ENCODE peak calls at places on chromosomes 1 and 21, in six cellular contexts. A, J, P, X, Q and K are unnamed samples.

GRCh38 chr1:97123717-97124446 is 402.3 kb downstream of the PTBP2 start:
- DNase-seq in A (no peak), J (no peak), P (no peak), X (no peak), Q (no peak), K (no peak)

GRCh38 chr1:1434131-1434811 is 1.2 kb upstream of the VWA1 start:
- DNase-seq in A (peak), J (no peak), P (peak), X (no peak), Q (no peak), K (peak)

GRCh38 chr21:42942244-42942643 is 16.8 kb upstream of the ERVH48-1 start:
- DNase-seq in A (no peak), J (no peak), P (no peak), X (no peak), Q (no peak), K (peak)

GRCh38 chr1:205271277-205271676 is 43.5 kb downstream of the TMCC2 start:
- DNase-seq in A (no peak), J (no peak), P (no peak), X (no peak), Q (no peak), K (no peak)

GRCh38 chr1:17339521-17339920 is 31.5 kb downstream of the PADI4 start:
- DNase-seq in A (no peak), J (no peak), P (no peak), X (no peak), Q (no peak), K (no peak)

GRCh38 chr1:107691542-107691941 is 273.4 kb downstream of the VAV3 start:
- DNase-seq in A (no peak), J (no peak), P (no peak), X (no peak), Q (no peak), K (no peak)

GRCh38 chr1:201655910-201656669 is 117.2 kb downstream of the NAV1 start:
- DNase-seq in A (peak), J (no peak), P (no peak), X (no peak), Q (no peak), K (no peak)

GRCh38 chr1:112388436-112388835 is 7.6 kb upstream of the CTTNBP2NL start:
- DNase-seq in A (no peak), J (no peak), P (no peak), X (no peak), Q (no peak), K (no peak)

GRCh38 chr1:174976436-174977107 is 23.2 kb upstream of the CACYBP start:
- DNase-seq in A (no peak), J (peak), P (no peak), X (no peak), Q (no peak), K (no peak)

GRCh38 chr1:109877320-109877771 is 33.3 kb upstream of the CSF1 start:
- DNase-seq in A (peak), J (peak), P (peak), X (no peak), Q (peak), K (no peak)

GRCh38 chr1:34268311-34269042 is 91.8 kb downstream of the C1orf94 start:
- DNase-seq in A (no peak), J (no peak), P (no peak), X (no peak), Q (no peak), K (no peak)

GRCh38 chr1:246428542-246429308 is 78.4 kb downstream of the SMYD3 start:
- DNase-seq in A (no peak), J (peak), P (no peak), X (peak), Q (no peak), K (no peak)

DNA sequence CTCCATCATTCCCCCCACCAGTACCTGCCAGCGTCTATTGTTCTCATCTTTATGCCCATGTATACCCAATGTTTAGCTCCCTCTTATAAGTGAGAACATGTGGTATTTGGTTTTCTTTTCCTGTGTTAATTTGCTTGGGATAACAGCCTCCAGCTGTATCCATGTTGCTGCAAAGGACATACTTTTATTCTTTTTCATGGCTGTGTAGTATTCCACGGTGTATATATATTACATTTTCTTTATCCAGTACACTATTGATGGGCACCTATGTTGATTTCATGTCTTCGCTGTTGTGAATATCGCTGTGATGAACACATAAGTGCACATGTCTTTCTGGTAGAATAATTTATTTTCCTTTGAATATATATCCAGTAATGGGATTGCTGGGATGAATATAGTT is 313.3 kb upstream of the GREM2 start:
- DNase-seq in A (no peak), J (no peak), P (no peak), X (no peak), Q (no peak), K (no peak)
- TF ChIP-seq POLR2AphosphoS5 in A (no peak), J (no peak), P (no peak), X (no peak), Q (no peak), K (no peak)

GRCh38 chr1:4447778-4448360 is 206.5 kb upstream of the AJAP1 start:
- DNase-seq in A (no peak), J (no peak), P (no peak), X (no peak), Q (no peak), K (no peak)
- H3K4me3 ChIP-seq in A (no peak), J (no peak), P (no peak), X (no peak), Q (no peak), K (no peak)

GRCh38 chr1:27542463-27543273 is 52.7 kb upstream of the WASF2 start:
- DNase-seq in A (peak), J (peak), P (peak), X (peak), Q (no peak), K (no peak)
- TF ChIP-seq POLR2A in A (no peak), J (peak), P (no peak), X (no peak), Q (no peak), K (no peak)

GRCh38 chr1:62735491-62736171 is 47.4 kb upstream of the DOCK7 start:
- DNase-seq in A (no peak), J (no peak), P (no peak), X (no peak), Q (no peak), K (no peak)
- TF ChIP-seq POLR2AphosphoS5 in A (no peak), J (no peak), P (no peak), X (no peak), Q (no peak), K (no peak)

DNA sequence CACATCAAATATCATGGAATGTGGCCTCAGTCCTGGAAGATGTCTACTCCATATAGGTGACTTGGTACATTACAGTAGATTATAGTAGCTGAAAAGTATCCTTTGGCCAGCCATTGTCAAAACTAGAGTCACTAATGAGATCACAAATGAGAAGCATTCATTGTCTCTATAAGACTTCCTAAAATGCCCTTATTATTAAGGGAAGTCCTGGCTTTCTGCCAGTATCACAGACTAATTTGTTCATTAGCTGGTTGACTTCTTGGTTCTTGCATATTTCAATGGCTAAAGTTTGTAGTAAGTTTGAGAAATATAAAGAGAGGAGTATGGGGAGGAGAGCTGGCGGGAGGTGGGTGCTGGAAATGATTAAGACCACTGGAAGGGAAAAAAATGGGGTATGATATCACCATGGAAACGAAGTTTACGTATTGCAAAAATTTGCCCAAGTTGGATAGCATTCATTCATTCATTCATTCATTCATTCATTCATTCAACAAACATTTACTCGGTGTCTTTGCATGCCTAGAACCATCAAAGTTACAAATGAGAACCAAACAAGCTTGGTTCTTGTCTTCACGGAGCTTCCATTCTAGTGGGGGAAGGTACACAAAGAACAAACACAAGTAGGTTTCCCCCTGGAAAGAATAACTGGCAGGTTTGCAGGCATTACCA is 11.7 kb upstream of the B3GALNT2 start:
- DNase-seq in A (no peak), J (no peak), P (no peak), X (no peak), Q (no peak), K (no peak)
- H3K4me3 ChIP-seq in A (no peak), J (no peak), P (no peak), X (no peak), Q (no peak), K (no peak)

DNA sequence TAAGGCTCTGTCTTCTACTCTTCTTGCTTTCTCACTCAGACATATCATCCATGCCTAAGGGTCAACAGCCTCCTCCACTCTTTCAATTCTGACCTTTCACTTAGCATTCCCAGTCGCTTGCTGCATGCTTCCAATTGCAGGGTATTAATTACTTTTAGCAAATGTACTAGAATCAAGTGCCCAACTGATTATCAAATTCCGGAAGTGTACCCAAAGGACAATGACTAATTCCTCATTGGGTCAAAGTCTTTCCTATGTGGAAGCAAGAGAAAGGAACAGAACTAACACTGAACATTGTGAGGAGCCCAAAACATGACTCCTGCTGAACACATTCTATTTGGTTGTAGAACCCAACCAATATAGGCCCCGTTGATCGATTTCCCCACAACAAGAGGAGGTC is 101.8 kb downstream of the APP start:
- DNase-seq in A (no peak), J (no peak), P (no peak), X (no peak), Q (no peak), K (no peak)
- TF ChIP-seq POLR2A in A (no peak), J (no peak), P (no peak), X (no peak), Q (no peak), K (no peak)

DNA sequence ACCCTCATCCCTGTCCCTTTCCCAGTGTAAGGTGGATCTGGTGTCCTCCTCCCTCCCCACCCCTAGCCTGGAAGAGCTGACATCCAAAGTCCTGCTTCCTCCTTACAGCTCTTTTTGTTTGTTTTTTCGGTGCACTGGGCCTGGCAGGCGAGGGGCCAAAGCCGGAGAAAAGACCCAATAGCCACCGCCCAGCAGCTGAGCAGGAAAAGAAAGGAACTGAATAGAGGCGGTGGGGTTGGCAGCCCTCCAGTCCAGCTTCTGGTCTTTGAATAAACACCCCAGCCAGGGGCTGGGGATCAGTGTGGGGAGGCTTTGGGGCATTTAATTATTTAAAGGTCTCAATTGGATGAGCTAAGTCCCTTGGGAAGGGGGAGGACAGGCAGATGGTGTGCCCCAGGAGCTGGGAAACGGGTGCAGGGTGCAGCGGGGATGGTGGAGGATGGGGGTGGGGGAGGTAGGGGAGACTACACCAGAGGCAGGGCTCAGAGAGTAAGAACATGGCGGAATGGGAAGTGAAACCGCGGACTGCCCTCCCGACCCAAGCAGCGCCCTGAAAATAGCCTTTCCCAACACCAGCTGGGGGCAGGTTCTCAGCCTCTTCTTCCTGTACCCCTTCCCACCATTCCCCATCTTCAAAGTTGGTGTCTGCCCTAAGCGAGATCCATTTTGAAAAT is 20.2 kb downstream of the BTG2 start:
- DNase-seq in A (peak), J (no peak), P (peak), X (no peak), Q (no peak), K (peak)
- TF ChIP-seq POLR2AphosphoS5 in A (peak), J (no peak), P (no peak), X (no peak), Q (no peak), K (no peak)

GRCh38 chr1:115445090-115445489 is 107.0 kb upstream of the NGF start:
- DNase-seq in A (no peak), J (no peak), P (no peak), X (no peak), Q (no peak), K (no peak)
- H3K4me3 ChIP-seq in A (no peak), J (no peak), P (no peak), X (no peak), Q (no peak), K (no peak)

GRCh38 chr1:100292711-100293110 is 26.7 kb downstream of the RTCA start:
- DNase-seq in A (no peak), J (no peak), P (no peak), X (no peak), Q (no peak), K (no peak)
- TF ChIP-seq POLR2A in A (no peak), J (no peak), P (no peak), X (no peak), Q (no peak), K (no peak)